ENCODE peak calls at places on chromosomes 3 and 15, in five cellular contexts. G, S, T, U and O are unnamed samples.

GRCh38 chr3:141355242-141355641 is 13.1 kb upstream of the ZBTB38 start:
- DNase-seq in U (no peak), T (no peak), S (no peak), G (no peak), O (no peak)

GRCh38 chr3:128875556-128876120 is 3.8 kb upstream of the ACAD9 start:
- DNase-seq in T (peak; percentile 17), G (no peak), S (peak; percentile 23), U (peak; percentile 73), O (peak; percentile 41)

GRCh38 chr3:48123346-48123745 is 64.9 kb downstream of the CDC25A start:
- DNase-seq in G (no peak), U (peak; percentile 97), T (no peak), S (no peak), O (no peak)

GRCh38 chr3:160003520-160004128 is 15.0 kb downstream of the IL12A start:
- DNase-seq in S (peak; percentile 24), T (no peak), G (peak; percentile 31), U (peak; percentile 68), O (peak; percentile 53)

GRCh38 chr3:195258449-195259145 is 12.4 kb downstream of the XXYLT1 start:
- DNase-seq in G (no peak), U (no peak), T (no peak), S (no peak), O (peak; percentile 16)

GRCh38 chr15:40825661-40826088 is 2.8 kb downstream of the PPP1R14D start:
- DNase-seq in T (no peak), U (peak; percentile 98), G (peak; percentile 69), S (no peak), O (peak; percentile 56)

GRCh38 chr3:195717416-195717815 is 3.4 kb upstream of the MUC20 start:
- DNase-seq in G (no peak), U (no peak), T (no peak), S (no peak), O (no peak)

GRCh38 chr3:164940737-164941136 is 137.6 kb downstream of the SI start:
- DNase-seq in G (no peak), T (no peak), S (no peak), U (peak; percentile 8), O (no peak)

GRCh38 chr15:66099950-66100671 is 153.4 kb downstream of the MEGF11 start:
- DNase-seq in S (no peak), U (no peak), T (no peak), G (no peak), O (no peak)

GRCh38 chr15:73540161-73540560 is 93.0 kb downstream of the NPTN start:
- DNase-seq in G (no peak), S (no peak), U (peak; percentile 8), T (no peak), O (peak; percentile 25)

GRCh38 chr15:88987590-88987950 is 74.4 kb upstream of the MFGE8 start:
- DNase-seq in U (no peak), T (no peak), G (no peak), S (no peak), O (no peak)

GRCh38 chr3:45949432-45949831 is 6.2 kb downstream of the CXCR6 start:
- DNase-seq in G (no peak), T (no peak), U (no peak), S (no peak), O (no peak)

GRCh38 chr3:29555590-29555989 is 274.7 kb downstream of the RBMS3 start:
- DNase-seq in G (no peak), T (no peak), U (no peak), S (no peak), O (no peak)

GRCh38 chr3:140883428-140883827 is 58.2 kb upstream of the SLC25A36 start:
- DNase-seq in S (no peak), U (no peak), T (no peak), G (no peak), O (no peak)

GRCh38 chr3:81816473-81817260 is 55.2 kb upstream of the GBE1 start:
- DNase-seq in U (no peak), G (peak; percentile 0), T (no peak), S (peak; percentile 76), O (peak; percentile 26)

GRCh38 chr3:188689101-188689574 is 482.6 kb upstream of the TPRG1 start:
- DNase-seq in S (no peak), U (peak; percentile 25), G (peak; percentile 56), T (no peak), O (peak; percentile 71)

DNA sequence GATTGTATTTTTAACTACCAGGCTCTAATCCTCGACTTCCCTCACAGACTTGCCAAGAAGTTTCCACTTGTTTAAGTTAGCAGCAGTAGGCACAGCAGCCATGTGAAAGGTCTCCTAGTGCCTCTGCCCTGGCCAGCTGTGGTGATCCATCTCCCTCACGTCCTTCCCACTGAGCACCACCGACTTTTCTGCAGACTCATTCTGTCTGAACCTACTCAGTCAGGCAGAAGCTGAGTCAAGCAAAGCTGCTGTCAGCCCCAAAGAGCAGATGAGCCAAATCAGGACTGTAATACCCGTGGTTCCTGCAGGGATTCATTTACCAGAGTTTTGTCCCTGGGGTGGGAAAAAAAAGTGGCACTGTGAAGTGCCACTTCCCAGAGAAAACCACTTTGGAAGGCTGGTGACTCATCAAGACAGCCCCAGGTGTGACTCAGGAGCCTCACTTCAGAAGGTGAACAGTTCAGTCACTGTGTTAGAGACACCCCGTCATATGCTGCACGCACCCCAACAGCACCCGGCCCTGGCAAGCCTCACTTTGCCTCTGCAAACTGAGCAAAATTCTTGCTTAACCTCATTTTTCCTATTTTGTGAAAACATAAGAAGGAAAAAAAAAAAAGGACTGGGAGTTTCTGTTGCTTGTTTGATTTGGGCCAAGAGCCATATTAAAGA is 76.0 kb downstream of the WWTR1 start:
- DNase-seq in S (no peak), T (no peak), U (peak; percentile 44), G (peak; percentile 89), O (peak; percentile 91)
- H3K18ac ChIP-seq in S (peak overlapping the region; percentile 60), T (peak overlapping the region; percentile 56), U (no peak overlapping the region), G (peak overlapping the region; percentile 4), O (peak overlapping the region; percentile 74)

GRCh38 chr3:172038823-172039222 is 555 bp upstream of the FNDC3B start:
- DNase-seq in G (peak; percentile 49), T (no peak), U (no peak), S (no peak), O (peak; percentile 67)

GRCh38 chr3:172042136-172042535 is 2.8 kb downstream of the FNDC3B start:
- DNase-seq in S (no peak), U (peak; percentile 64), T (no peak), G (no peak), O (peak; percentile 63)

GRCh38 chr3:172040078-172040975 is 949 bp downstream of the FNDC3B start:
- DNase-seq in U (peak; percentile 93), S (peak; percentile 70), G (peak; percentile 86), T (no peak), O (peak; percentile 88)

GRCh38 chr3:172040976-172041963 is 1.9 kb downstream of the FNDC3B start:
- DNase-seq in U (peak; percentile 52), T (no peak), G (peak; percentile 41), S (no peak), O (peak; percentile 60)

DNA sequence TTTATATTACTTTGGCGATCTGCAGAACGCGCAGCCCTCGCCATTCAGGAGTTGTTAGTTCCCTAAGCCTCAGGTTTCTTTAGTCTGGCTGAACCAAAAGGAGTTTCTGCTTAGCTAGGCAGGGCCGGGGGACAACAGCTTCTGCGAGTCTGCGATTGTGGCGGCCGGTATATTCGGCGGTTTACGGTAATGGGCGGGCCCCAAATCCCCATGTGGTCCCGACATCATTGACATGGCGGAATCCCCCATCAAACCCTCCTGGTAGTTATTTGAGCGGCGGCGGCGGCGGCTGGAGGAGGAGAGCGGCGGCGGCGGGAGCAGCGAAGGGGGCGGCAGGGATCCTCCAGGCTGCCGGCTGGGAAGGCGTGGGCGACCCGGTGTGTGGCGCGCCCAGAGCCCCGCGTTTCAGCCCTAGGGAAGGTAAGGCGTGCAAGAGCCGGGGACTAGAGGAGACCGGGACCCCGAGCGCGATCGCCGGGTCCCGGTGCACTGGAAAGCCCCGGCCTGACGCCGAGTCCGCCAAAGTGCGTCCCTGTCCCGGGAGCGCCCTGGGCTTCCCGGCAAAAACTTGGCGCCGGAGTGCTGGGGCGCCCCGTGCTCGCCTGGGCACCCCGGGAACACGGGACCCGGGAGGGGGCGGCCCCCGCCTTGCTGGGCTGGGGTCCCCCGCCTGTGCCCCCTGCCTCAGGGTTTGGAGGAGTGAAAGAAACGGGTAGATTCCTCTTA is at the start of gene FNDC3B:
- DNase-seq in S (peak; percentile 96), G (peak; percentile 95), T (peak; percentile 80), U (peak; percentile 99), O (peak; percentile 97)
- H4K91ac ChIP-seq in S (no peak within 1 kb of the TSS), G (peak within 1 kb of the TSS; percentile 77), T (no peak within 1 kb of the TSS), U (peak within 1 kb of the TSS; percentile 99), O (peak within 1 kb of the TSS; percentile 98)

GRCh38 chr15:93089855-93090305 is 869 bp upstream of the RGMA start:
- DNase-seq in T (no peak), U (no peak), G (no peak), S (no peak), O (no peak)
- H3K4me3 ChIP-seq in T (peak overlapping the region; percentile 65), U (no peak overlapping the region), G (no peak overlapping the region), S (peak overlapping the region; percentile 87), O (no peak overlapping the region)

GRCh38 chr15:67409175-67409574 is 111.8 kb upstream of the C15orf61 start:
- DNase-seq in T (no peak), S (no peak), G (no peak), U (no peak), O (no peak)

GRCh38 chr15:67411491-67411890 is 109.4 kb upstream of the C15orf61 start:
- DNase-seq in S (no peak), U (no peak), G (peak; percentile 6), T (no peak), O (no peak)

GRCh38 chr15:67405208-67406191 is 115.4 kb upstream of the C15orf61 start:
- DNase-seq in G (peak; percentile 79), S (no peak), U (no peak), T (no peak), O (peak; percentile 71)

GRCh38 chr15:67406257-67406861 is 114.6 kb upstream of the C15orf61 start:
- DNase-seq in T (no peak), U (no peak), S (no peak), G (peak; percentile 12), O (peak; percentile 32)

GRCh38 chr15:67407709-67408257 is 113.1 kb upstream of the C15orf61 start:
- DNase-seq in U (no peak), S (no peak), T (no peak), G (no peak), O (no peak)
- H3K18ac ChIP-seq in U (no peak overlapping the region), S (no peak overlapping the region), T (no peak overlapping the region), G (no peak overlapping the region), O (no peak overlapping the region)

GRCh38 chr3:14298442-14298841 is 104.0 kb upstream of the SLC6A6 start:
- DNase-seq in S (no peak), G (no peak), T (no peak), U (peak; percentile 37), O (no peak)
- H4K91ac ChIP-seq in S (no peak overlapping the region), G (no peak overlapping the region), T (no peak overlapping the region), U (no peak overlapping the region), O (no peak overlapping the region)